ENCODE peak calls at places on chromosome 18, in seven cellular contexts. W is psoas muscle; O is T-cell; M is fibroblast of the conjunctiva; S is T-helper 1 cell; J is activated naive CD4-positive, alpha-beta T cell treated with anti-CD3 and anti-CD28 coated beads for 36 hours; B is activated CD8-positive, alpha-beta memory T cell treated with anti-CD3 and anti-CD28 coated beads for 48 hours. K is an unnamed sample.

GRCh38 chr18:75131455-75132000 is 77.4 kb downstream of the PTGR3 start:
- DNase-seq in W (no peak), O (no peak), M (no peak), S (no peak), J (no peak), B (no peak), K (no peak)

GRCh38 chr18:49846718-49847470 is 33.6 kb upstream of the ACAA2 start:
- DNase-seq in W (no peak), O (no peak), M (no peak), S (no peak), J (no peak), B (no peak), K (no peak)

GRCh38 chr18:9380571-9381390 is 46.2 kb downstream of the TWSG1 start:
- DNase-seq in W (no peak), O (no peak), M (peak; percentile 13), S (no peak), J (no peak), B (no peak), K (no peak)

GRCh38 chr18:24802439-24802838 is 342.0 kb downstream of the HRH4 start:
- DNase-seq in W (no peak), O (no peak), M (no peak), S (no peak), J (no peak), B (no peak), K (no peak)

GRCh38 chr18:55470826-55471225 is 117.2 kb downstream of the TCF4 start:
- DNase-seq in W (no peak), O (no peak), M (no peak), S (no peak), J (no peak), B (no peak), K (no peak)

GRCh38 chr18:3383381-3383915 is 66.5 kb upstream of the TGIF1 start:
- DNase-seq in W (no peak), O (no peak), M (no peak), S (no peak), J (no peak), B (no peak), K (no peak)

GRCh38 chr18:55529581-55529980 is 58.4 kb downstream of the TCF4 start:
- DNase-seq in W (no peak), O (no peak), M (no peak), S (no peak), J (no peak), B (no peak), K (no peak)

GRCh38 chr18:3710712-3711269 is 260.8 kb downstream of the TGIF1 start:
- DNase-seq in W (peak; percentile 48), O (no peak), M (no peak), S (no peak), J (no peak), B (no peak), K (no peak)

GRCh38 chr18:48724939-48725338 is 186.1 kb downstream of the CTIF start:
- DNase-seq in W (no peak), O (no peak), M (no peak), S (no peak), J (no peak), B (no peak), K (no peak)

GRCh38 chr18:79410171-79410641 is 14.5 kb downstream of the NFATC1 start:
- DNase-seq in W (peak; percentile 39), O (no peak), M (no peak), S (no peak), J (no peak), B (no peak), K (no peak)

GRCh38 chr18:31102020-31102684 is at the start of gene DSC2:
- DNase-seq in W (peak; percentile 47), O (no peak), M (no peak), S (no peak), J (no peak), B (no peak), K (no peak)

GRCh38 chr18:11995445-11996189 is 14.3 kb downstream of the IMPA2 start:
- DNase-seq in W (peak; percentile 87), O (peak; percentile 55), M (peak; percentile 63), S (peak; percentile 29), J (peak; percentile 74), B (no peak), K (peak; percentile 21)

GRCh38 chr18:76162886-76163285 is 332.2 kb downstream of the ZNF516 start:
- DNase-seq in W (no peak), O (no peak), M (no peak), S (no peak), J (no peak), B (no peak), K (no peak)

K was measured in stimulated activated effector memory CD8-positive, alpha-beta T cell treated with anti-CD3 and anti-CD28 coated beads, Interleukin-12 subunit alpha, Interleukin-12 subunit beta, amount 100 ng/mL, for 72 hours.